ENCODE peak calls at places on chromosomes 4 and X, in nine cellular contexts. Z is fibroblast of lung; F is CD8-positive, alpha-beta T cell; X is left ventricle myocardium superior; S is adrenal gland; N is fibroblast of villous mesenchyme; M is hepatic stellate cell; Q is NCI-H2107; H is NCI-H1092 treated with DMSO at 0.1 percent for 48 hours. V is an unnamed sample.

GRCh38 chrX:65751511-65751910 is 84.1 kb downstream of the MSN start:
- DNase-seq in Q (no peak), N (no peak), F (no peak), X (no peak), S (no peak), Z (no peak), H (no peak), M (no peak), V (no peak)

GRCh38 chr4:48129307-48130014 is 4.6 kb downstream of the TXK start:
- DNase-seq in F (peak), Q (no peak), X (peak), Z (no peak), N (no peak), H (no peak), M (no peak), S (no peak), V (no peak)

GRCh38 chrX:17706676-17707075 is 30.6 kb upstream of the SCML1 start:
- DNase-seq in X (no peak), H (no peak), Z (peak), N (peak), M (peak), Q (no peak), F (no peak), S (no peak), V (no peak)

GRCh38 chr4:80197132-80197573 is at the start of gene PRDM8:
- DNase-seq in F (peak), M (peak), Z (peak), S (no peak), Q (peak), H (peak), X (no peak), N (no peak), V (no peak)

GRCh38 chr4:11367371-11367770 is 61.3 kb downstream of the HS3ST1 start:
- DNase-seq in X (peak), M (no peak), F (no peak), S (peak), N (peak), Q (no peak), Z (peak), H (peak), V (no peak)

GRCh38 chr4:23958749-23959148 is 68.9 kb upstream of the PPARGC1A start:
- DNase-seq in M (no peak), X (no peak), S (no peak), N (no peak), F (no peak), H (no peak), Q (no peak), Z (no peak), V (no peak)

GRCh38 chrX:118666521-118666920 is 60.9 kb upstream of the IL13RA1 start:
- DNase-seq in Q (no peak), S (no peak), M (no peak), N (no peak), X (no peak), F (no peak), Z (peak), H (no peak), V (no peak)

GRCh38 chrX:70168238-70169188 is 8.8 kb upstream of the DGAT2L6 start:
- DNase-seq in H (no peak), F (no peak), X (no peak), M (peak), N (peak), Z (peak), S (no peak), Q (no peak), V (peak)

GRCh38 chr4:155954939-155955338 is 1.3 kb upstream of the CTSO start:
- DNase-seq in M (no peak), F (no peak), Q (no peak), N (no peak), H (no peak), Z (no peak), S (no peak), X (no peak), V (no peak)

GRCh38 chrX:150486011-150486410 is 82.4 kb upstream of the MTM1 start:
- DNase-seq in X (peak), N (peak), Z (peak), H (peak), M (peak), F (peak), S (peak), Q (peak), V (no peak)